ENCODE peak calls at places on chromosomes 12 and 14, in six cellular contexts. One of them, this sample, is unnamed.

GRCh38 chr12:107355004-107355565 is 261.7 kb upstream of the CRY1 start:
- DNase-seq in H1: no peak
- DNase-seq in H9: no peak
- DNase-seq in trophoblast cell: no peak
- DNase-seq in mesenchymal stem cell: no peak
- DNase-seq in IMR-90: no peak
- DNase-seq in this sample: no peak

GRCh38 chr14:72518809-72519377 is 375.0 kb downstream of the DPF3 start:
- DNase-seq in mesenchymal stem cell: no peak
- DNase-seq in H9: no peak
- DNase-seq in trophoblast cell: no peak
- DNase-seq in IMR-90: no peak
- DNase-seq in H1: no peak
- DNase-seq in this sample: no peak

GRCh38 chr14:34781242-34781641 is 66.8 kb upstream of the CFL2 start:
- DNase-seq in IMR-90: peak
- DNase-seq in H1: no peak
- DNase-seq in H9: no peak
- DNase-seq in trophoblast cell: peak
- DNase-seq in mesenchymal stem cell: peak
- DNase-seq in this sample: no peak

GRCh38 chr12:102824218-102824835 is 92.7 kb downstream of the PAH start:
- DNase-seq in IMR-90: peak
- DNase-seq in H9: peak
- DNase-seq in H1: peak
- DNase-seq in trophoblast cell: peak
- DNase-seq in mesenchymal stem cell: peak
- DNase-seq in this sample: peak

GRCh38 chr12:128387811-128388422 is 120.9 kb downstream of the TMEM132C start:
- DNase-seq in IMR-90: no peak
- DNase-seq in trophoblast cell: peak
- DNase-seq in H9: peak
- DNase-seq in mesenchymal stem cell: no peak
- DNase-seq in H1: peak
- DNase-seq in this sample: peak

GRCh38 chr14:50830932-50831703 is at the start of gene NIN:
- DNase-seq in mesenchymal stem cell: peak
- DNase-seq in IMR-90: peak
- DNase-seq in H1: peak
- DNase-seq in H9: peak
- DNase-seq in trophoblast cell: peak
- DNase-seq in this sample: peak

GRCh38 chr14:30621354-30621953 is 665 bp upstream of the SCFD1 start:
- DNase-seq in IMR-90: peak
- DNase-seq in H1: peak
- DNase-seq in mesenchymal stem cell: no peak
- DNase-seq in trophoblast cell: peak
- DNase-seq in H9: peak
- DNase-seq in this sample: peak

GRCh38 chr14:34693228-34693939 is 21.0 kb downstream of the CFL2 start:
- DNase-seq in H1: peak
- DNase-seq in H9: peak
- DNase-seq in trophoblast cell: peak
- DNase-seq in mesenchymal stem cell: no peak
- DNase-seq in IMR-90: no peak
- DNase-seq in this sample: no peak

GRCh38 chr12:79933580-79934264 is 1.2 kb downstream of the PPP1R12A start:
- DNase-seq in trophoblast cell: peak
- DNase-seq in H1: no peak
- DNase-seq in IMR-90: peak
- DNase-seq in H9: no peak
- DNase-seq in mesenchymal stem cell: peak
- DNase-seq in this sample: peak

GRCh38 chr12:85633491-85633890 is 202.7 kb downstream of the RASSF9 start:
- DNase-seq in trophoblast cell: no peak
- DNase-seq in H1: no peak
- DNase-seq in mesenchymal stem cell: no peak
- DNase-seq in IMR-90: no peak
- DNase-seq in H9: no peak
- DNase-seq in this sample: no peak

GRCh38 chr14:64504310-64504896 is at the start of gene ZBTB1:
- DNase-seq in H1: peak
- DNase-seq in IMR-90: peak
- DNase-seq in mesenchymal stem cell: peak
- DNase-seq in H9: peak
- DNase-seq in trophoblast cell: peak
- DNase-seq in this sample: peak

GRCh38 chr14:33035795-33036194 is 97.1 kb downstream of the NPAS3 start:
- DNase-seq in H9: no peak
- DNase-seq in trophoblast cell: no peak
- DNase-seq in H1: no peak
- DNase-seq in IMR-90: no peak
- DNase-seq in mesenchymal stem cell: no peak
- DNase-seq in this sample: no peak

GRCh38 chr14:68840454-68840853 is 47.6 kb upstream of the ZFP36L1 start:
- DNase-seq in IMR-90: no peak
- DNase-seq in H9: no peak
- DNase-seq in H1: no peak
- DNase-seq in trophoblast cell: peak
- DNase-seq in mesenchymal stem cell: no peak
- DNase-seq in this sample: no peak

GRCh38 chr14:20539906-20540305 is 20.9 kb downstream of the RNASE9 start:
- DNase-seq in trophoblast cell: no peak
- DNase-seq in IMR-90: no peak
- DNase-seq in H9: no peak
- DNase-seq in H1: no peak
- DNase-seq in mesenchymal stem cell: no peak
- DNase-seq in this sample: no peak

GRCh38 chr12:111932241-111932640 is 80.7 kb downstream of the TMEM116 start:
- DNase-seq in H1: no peak
- DNase-seq in IMR-90: no peak
- DNase-seq in H9: no peak
- DNase-seq in trophoblast cell: peak
- DNase-seq in mesenchymal stem cell: no peak
- DNase-seq in this sample: no peak

GRCh38 chr14:76201162-76201561 is 49.4 kb downstream of the GPATCH2L start:
- DNase-seq in trophoblast cell: peak
- DNase-seq in mesenchymal stem cell: peak
- DNase-seq in IMR-90: peak
- DNase-seq in H1: no peak
- DNase-seq in H9: no peak
- DNase-seq in this sample: no peak

GRCh38 chr14:58292192-58292591 is 6.2 kb upstream of the ARID4A start:
- DNase-seq in H9: no peak
- DNase-seq in IMR-90: no peak
- DNase-seq in H1: no peak
- DNase-seq in mesenchymal stem cell: no peak
- DNase-seq in trophoblast cell: no peak
- DNase-seq in this sample: no peak

GRCh38 chr12:40226652-40227051 is 1.9 kb downstream of the LRRK2 start:
- DNase-seq in IMR-90: peak
- DNase-seq in H9: no peak
- DNase-seq in trophoblast cell: peak
- DNase-seq in H1: no peak
- DNase-seq in mesenchymal stem cell: no peak
- DNase-seq in this sample: no peak

GRCh38 chr12:26246483-26247164 is 51.3 kb downstream of the SSPN start:
- DNase-seq in H1: no peak
- DNase-seq in mesenchymal stem cell: no peak
- DNase-seq in H9: no peak
- DNase-seq in trophoblast cell: peak
- DNase-seq in IMR-90: no peak
- DNase-seq in this sample: no peak

GRCh38 chr12:130969223-130969622 is 15.5 kb downstream of the ADGRD1 start:
- DNase-seq in trophoblast cell: no peak
- DNase-seq in mesenchymal stem cell: no peak
- DNase-seq in H9: peak
- DNase-seq in IMR-90: no peak
- DNase-seq in H1: no peak
- DNase-seq in this sample: no peak

GRCh38 chr12:24414421-24414820 is 465.0 kb upstream of the SOX5 start:
- DNase-seq in H1: no peak
- DNase-seq in trophoblast cell: no peak
- DNase-seq in IMR-90: no peak
- DNase-seq in H9: no peak
- DNase-seq in mesenchymal stem cell: no peak
- DNase-seq in this sample: no peak

GRCh38 chr14:60510254-60510975 is 1.5 kb downstream of the SIX6 start:
- DNase-seq in H9: no peak
- DNase-seq in mesenchymal stem cell: no peak
- DNase-seq in H1: no peak
- DNase-seq in trophoblast cell: no peak
- DNase-seq in IMR-90: no peak
- DNase-seq in this sample: peak

GRCh38 chr12:128864516-128865186 is 11.4 kb downstream of the GLT1D1 start:
- DNase-seq in IMR-90: no peak
- DNase-seq in H1: no peak
- DNase-seq in H9: no peak
- DNase-seq in trophoblast cell: no peak
- DNase-seq in mesenchymal stem cell: no peak
- DNase-seq in this sample: no peak

GRCh38 chr12:67937822-67938221 is 51.4 kb upstream of the IFNG-AS1 start:
- DNase-seq in H1: no peak
- DNase-seq in IMR-90: no peak
- DNase-seq in trophoblast cell: no peak
- DNase-seq in H9: no peak
- DNase-seq in mesenchymal stem cell: no peak
- DNase-seq in this sample: no peak
- H4K91ac ChIP-seq in H1: no peak
- H4K91ac ChIP-seq in IMR-90: no peak
- H4K91ac ChIP-seq in trophoblast cell: no peak
- H4K91ac ChIP-seq in H9: no peak
- H4K91ac ChIP-seq in mesenchymal stem cell: no peak
- H4K91ac ChIP-seq in this sample: no peak

GRCh38 chr12:115920395-115921183 is 356.9 kb downstream of the MED13L start:
- DNase-seq in mesenchymal stem cell: no peak
- DNase-seq in H9: no peak
- DNase-seq in trophoblast cell: peak
- DNase-seq in H1: no peak
- DNase-seq in IMR-90: peak
- DNase-seq in this sample: no peak

GRCh38 chr12:115914122-115914521 is 363.4 kb downstream of the MED13L start:
- DNase-seq in H9: no peak
- DNase-seq in IMR-90: no peak
- DNase-seq in trophoblast cell: no peak
- DNase-seq in mesenchymal stem cell: no peak
- DNase-seq in H1: no peak
- DNase-seq in this sample: no peak

GRCh38 chr12:115922952-115923564 is 354.4 kb downstream of the MED13L start:
- DNase-seq in mesenchymal stem cell: no peak
- DNase-seq in IMR-90: no peak
- DNase-seq in trophoblast cell: peak
- DNase-seq in H9: no peak
- DNase-seq in H1: no peak
- DNase-seq in this sample: no peak

GRCh38 chr12:115916910-115917668 is 360.4 kb downstream of the MED13L start:
- DNase-seq in H1: peak
- DNase-seq in IMR-90: no peak
- DNase-seq in H9: peak
- DNase-seq in mesenchymal stem cell: no peak
- DNase-seq in trophoblast cell: peak
- DNase-seq in this sample: peak

DNA sequence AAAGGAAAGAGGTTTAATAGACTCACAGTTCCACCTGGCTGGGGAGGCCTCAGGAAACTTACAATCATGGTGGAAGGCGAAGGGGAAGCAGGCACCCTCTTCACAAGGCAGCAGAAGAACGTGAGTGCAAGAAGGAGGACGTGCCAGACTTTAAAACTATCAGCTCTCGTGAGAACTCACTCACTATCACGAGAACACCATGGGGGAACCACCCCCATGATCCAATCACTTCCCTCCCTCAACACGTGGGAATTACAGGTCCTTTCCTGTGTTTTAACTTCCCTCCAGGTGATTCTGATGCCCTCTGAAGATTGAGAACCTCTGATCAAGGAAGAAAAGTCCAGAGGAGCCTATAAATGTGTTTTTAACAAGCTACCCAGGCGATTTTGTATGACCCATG is 358.7 kb downstream of the MED13L start:
- DNase-seq in IMR-90: no peak
- DNase-seq in mesenchymal stem cell: no peak
- DNase-seq in trophoblast cell: no peak
- DNase-seq in H1: no peak
- DNase-seq in H9: no peak
- DNase-seq in this sample: no peak
- H4K91ac ChIP-seq in IMR-90: no peak
- H4K91ac ChIP-seq in mesenchymal stem cell: no peak
- H4K91ac ChIP-seq in trophoblast cell: no peak
- H4K91ac ChIP-seq in H1: no peak
- H4K91ac ChIP-seq in H9: no peak
- H4K91ac ChIP-seq in this sample: no peak

DNA sequence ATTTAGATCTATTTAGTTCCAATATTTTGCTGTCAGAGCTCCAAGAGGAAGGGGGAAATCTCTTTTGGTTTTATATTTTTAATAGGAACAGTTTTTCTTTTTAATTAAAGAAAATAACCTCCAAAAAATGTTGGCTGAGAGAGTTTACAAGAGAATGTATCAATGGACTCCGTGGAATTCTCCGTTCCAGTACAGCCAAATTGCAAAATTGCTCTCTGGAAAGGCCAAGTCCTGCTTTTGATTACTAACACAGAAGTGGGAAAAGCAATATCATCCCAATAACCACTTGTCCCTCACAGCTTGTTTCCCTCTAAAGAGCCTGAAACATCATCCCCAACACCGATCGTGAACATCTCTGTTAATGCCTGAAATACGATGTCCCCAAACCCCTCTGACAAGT is 36.9 kb downstream of the TBX5 start:
- DNase-seq in H9: no peak
- DNase-seq in mesenchymal stem cell: no peak
- DNase-seq in H1: no peak
- DNase-seq in IMR-90: no peak
- DNase-seq in trophoblast cell: no peak
- DNase-seq in this sample: no peak
- H4K91ac ChIP-seq in H9: no peak
- H4K91ac ChIP-seq in mesenchymal stem cell: no peak
- H4K91ac ChIP-seq in H1: no peak
- H4K91ac ChIP-seq in IMR-90: no peak
- H4K91ac ChIP-seq in trophoblast cell: no peak
- H4K91ac ChIP-seq in this sample: no peak

GRCh38 chr12:104604070-104604994 is 147.6 kb downstream of the CHST11 start:
- DNase-seq in H1: no peak
- DNase-seq in trophoblast cell: peak
- DNase-seq in mesenchymal stem cell: peak
- DNase-seq in IMR-90: peak
- DNase-seq in H9: peak
- DNase-seq in this sample: no peak

GRCh38 chr12:104603545-104603973 is 146.8 kb downstream of the CHST11 start:
- DNase-seq in trophoblast cell: peak
- DNase-seq in H1: no peak
- DNase-seq in H9: no peak
- DNase-seq in mesenchymal stem cell: no peak
- DNase-seq in IMR-90: peak
- DNase-seq in this sample: no peak

GRCh38 chr12:104602426-104602825 is 145.7 kb downstream of the CHST11 start:
- DNase-seq in mesenchymal stem cell: no peak
- DNase-seq in H9: no peak
- DNase-seq in trophoblast cell: no peak
- DNase-seq in IMR-90: no peak
- DNase-seq in H1: no peak
- DNase-seq in this sample: no peak

GRCh38 chr12:104600790-104601739 is 144.3 kb downstream of the CHST11 start:
- DNase-seq in H1: no peak
- DNase-seq in IMR-90: no peak
- DNase-seq in H9: no peak
- DNase-seq in mesenchymal stem cell: peak
- DNase-seq in trophoblast cell: no peak
- DNase-seq in this sample: no peak

GRCh38 chr12:104602901-104603300 is 146.2 kb downstream of the CHST11 start:
- DNase-seq in mesenchymal stem cell: no peak
- DNase-seq in H9: no peak
- DNase-seq in trophoblast cell: no peak
- DNase-seq in H1: no peak
- DNase-seq in IMR-90: no peak
- DNase-seq in this sample: no peak
- H4K91ac ChIP-seq in mesenchymal stem cell: peak
- H4K91ac ChIP-seq in H9: no peak
- H4K91ac ChIP-seq in trophoblast cell: peak
- H4K91ac ChIP-seq in H1: no peak
- H4K91ac ChIP-seq in IMR-90: no peak
- H4K91ac ChIP-seq in this sample: no peak